ENCODE peak calls at places on chromosome 1, in six cellular contexts. R is activated T-helper 1 cell treated with anti-CD3 and anti-CD28 coated beads, Interleukin-2, amount 50 U/mL, for 16 hours; U is colonic mucosa; P is activated T-cell treated with anti-CD3 and anti-CD28 coated beads for 48 hours; A is psoas muscle; I is GM23248. B is an unnamed sample.
A peak's percentile ranks its signal among the peaks of the same experiment; 100 is the strongest.

GRCh38 chr1:109083923-109084322 is 6.6 kb upstream of the TMEM167B start:
- DNase-seq in R (no peak), U (no peak), I (no peak), A (no peak), P (no peak), B (no peak)

GRCh38 chr1:183030053-183030452 is 6.8 kb downstream of the LAMC1 start:
- DNase-seq in P (no peak), I (peak; percentile 76), U (no peak), A (no peak), R (no peak), B (no peak)

GRCh38 chr1:112808861-112809684 is 93.9 kb upstream of the PPM1J start:
- DNase-seq in U (peak; percentile 85), I (peak; percentile 88), P (peak; percentile 60), A (peak; percentile 74), R (peak; percentile 37), B (peak; percentile 43)

GRCh38 chr1:154446292-154446691 is 41.1 kb downstream of the IL6R start:
- DNase-seq in P (no peak), A (no peak), U (no peak), I (peak; percentile 91), R (no peak), B (no peak)

GRCh38 chr1:50697440-50698421 is 262.3 kb downstream of the FAF1 start:
- DNase-seq in I (peak; percentile 0), P (no peak), R (no peak), U (no peak), A (no peak), B (no peak)

GRCh38 chr1:3668585-3669300 is 16.4 kb downstream of the TP73 start:
- DNase-seq in P (no peak), R (no peak), I (peak; percentile 59), U (peak; percentile 88), A (peak; percentile 80), B (no peak)

GRCh38 chr1:196180847-196181593 is 427.2 kb downstream of the KCNT2 start:
- DNase-seq in U (no peak), A (no peak), R (no peak), I (peak; percentile 93), P (no peak), B (no peak)

GRCh38 chr1:3993606-3994375 is 93.7 kb upstream of the C1orf174 start:
- DNase-seq in U (no peak), P (no peak), R (no peak), I (no peak), A (no peak), B (no peak)

GRCh38 chr1:186858923-186859322 is 30.2 kb downstream of the PLA2G4A start:
- DNase-seq in R (no peak), I (peak; percentile 42), P (no peak), U (no peak), A (no peak), B (no peak)

GRCh38 chr1:20259646-20260045 is 31.0 kb upstream of the VWA5B1 start:
- DNase-seq in U (no peak), R (no peak), A (no peak), P (no peak), I (no peak), B (no peak)